ENCODE peak calls at places on chromosomes 11 and 22, in eight cellular contexts. D, P, I, E, Y, M, Z and K are unnamed samples.

GRCh38 chr11:65506770-65507485 is 8.1 kb downstream of the MALAT1 start:
- DNase-seq in D (peak), P (peak), I (no peak), E (peak), Y (peak), M (peak), Z (no peak), K (peak)

GRCh38 chr11:46327829-46328228 is 19.4 kb upstream of the DGKZ start:
- DNase-seq in D (no peak), P (no peak), I (no peak), E (no peak), Y (no peak), M (no peak), Z (no peak), K (no peak)

GRCh38 chr11:61713464-61713863 is 33.3 kb downstream of the DAGLA start:
- DNase-seq in D (no peak), P (no peak), I (no peak), E (no peak), Y (no peak), M (no peak), Z (no peak), K (no peak)

GRCh38 chr11:132058211-132058772 is 687.9 kb downstream of the NTM start:
- DNase-seq in D (peak), P (peak), I (no peak), E (no peak), Y (no peak), M (no peak), Z (no peak), K (no peak)

GRCh38 chr11:10908215-10908990 is 50.5 kb upstream of the ZBED5 start:
- DNase-seq in D (no peak), P (no peak), I (no peak), E (peak), Y (no peak), M (no peak), Z (no peak), K (no peak)

GRCh38 chr11:111387318-111387863 is 8.3 kb upstream of the POU2AF1 start:
- DNase-seq in D (peak), P (peak), I (no peak), E (peak), Y (no peak), M (peak), Z (no peak), K (peak)

GRCh38 chr22:31350410-31350863 is 4.3 kb upstream of the PATZ1 start:
- DNase-seq in D (peak), P (peak), I (peak), E (peak), Y (no peak), M (peak), Z (no peak), K (no peak)

GRCh38 chr11:95385577-95385976 is 154.6 kb upstream of the SESN3 start:
- DNase-seq in D (no peak), P (no peak), I (no peak), E (no peak), Y (no peak), M (no peak), Z (no peak), K (no peak)

GRCh38 chr11:33475999-33476398 is 218.8 kb downstream of the HIPK3 start:
- DNase-seq in D (no peak), P (peak), I (no peak), E (peak), Y (no peak), M (peak), Z (no peak), K (peak)

GRCh38 chr11:7353100-7353499 is 101.4 kb downstream of the SYT9 start:
- DNase-seq in D (peak), P (no peak), I (peak), E (no peak), Y (no peak), M (no peak), Z (no peak), K (no peak)

GRCh38 chr11:59097113-59097708 is 9.8 kb upstream of the FAM111B start:
- DNase-seq in D (peak), P (peak), I (no peak), E (peak), Y (no peak), M (peak), Z (no peak), K (peak)

GRCh38 chr11:59106363-59107336 is at the start of gene FAM111B:
- DNase-seq in D (peak), P (peak), I (peak), E (peak), Y (peak), M (peak), Z (peak), K (peak)

DNA sequence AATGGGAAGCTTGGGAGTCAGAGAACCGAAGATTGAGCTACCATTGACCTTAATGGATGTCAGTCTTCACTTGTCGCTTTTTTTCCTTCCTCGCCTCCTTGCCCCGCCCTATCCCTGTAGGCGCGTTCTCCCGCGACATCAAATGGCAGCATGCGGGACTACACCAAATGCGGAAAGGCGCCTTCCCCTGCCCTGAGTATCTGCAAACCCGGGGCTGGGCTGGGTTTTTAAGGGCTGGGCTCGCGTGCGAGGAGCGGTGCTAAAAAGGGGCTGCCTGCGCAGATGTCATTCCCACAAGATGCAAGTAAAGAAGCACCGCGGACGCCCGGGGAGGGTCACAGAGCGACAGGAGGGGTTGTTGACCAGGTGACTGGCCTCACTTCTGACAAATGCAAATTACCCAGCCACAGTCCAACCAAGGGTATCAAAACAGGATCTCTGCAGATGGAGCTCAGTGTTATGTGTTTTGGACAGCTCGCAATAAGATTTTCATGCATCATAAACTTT is 4.7 kb upstream of the FAM111B start:
- DNase-seq in D (peak), P (peak), I (peak), E (peak), Y (peak), M (peak), Z (no peak), K (peak)
- TF ChIP-seq CTCF in D (peak), P (peak), I (peak), E (peak), Y (no peak), M (no peak), Z (peak), K (no peak)

GRCh38 chr22:38203855-38204497 is 2.2 kb downstream of the MAFF start:
- DNase-seq in D (no peak), P (no peak), I (no peak), E (no peak), Y (no peak), M (no peak), Z (no peak), K (no peak)
- TF ChIP-seq POLR2A in D (no peak), P (no peak), I (no peak), E (no peak), Y (no peak), M (no peak), Z (no peak), K (no peak)

DNA sequence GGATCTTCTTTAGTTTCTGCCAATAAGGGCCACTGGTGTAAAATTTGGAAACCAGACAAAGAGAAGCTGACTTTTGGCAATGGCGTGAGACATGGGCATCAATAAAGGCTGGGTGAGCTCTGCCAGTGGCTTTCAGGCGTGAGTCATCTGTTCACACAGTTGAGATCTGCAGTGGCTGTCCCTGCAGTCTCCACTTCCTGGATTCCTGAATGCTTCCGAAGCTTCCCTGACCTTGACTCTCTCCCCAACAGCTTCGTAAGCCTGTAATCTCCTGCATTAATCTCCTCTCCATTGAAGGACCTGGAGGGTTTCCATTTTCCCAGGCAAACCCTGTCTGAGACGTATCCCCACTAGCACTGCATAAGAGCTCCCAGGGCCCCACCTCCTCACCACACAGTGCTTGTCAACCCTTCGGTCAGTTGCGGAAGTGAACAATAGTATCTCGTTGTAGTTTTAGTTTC is 574.7 kb downstream of the TBC1D22A start:
- DNase-seq in D (peak), P (peak), I (peak), E (no peak), Y (no peak), M (no peak), Z (no peak), K (peak)
- H3K4me3 ChIP-seq in D (no peak), P (no peak), I (peak), E (no peak), Y (peak), M (peak), Z (peak), K (no peak)

DNA sequence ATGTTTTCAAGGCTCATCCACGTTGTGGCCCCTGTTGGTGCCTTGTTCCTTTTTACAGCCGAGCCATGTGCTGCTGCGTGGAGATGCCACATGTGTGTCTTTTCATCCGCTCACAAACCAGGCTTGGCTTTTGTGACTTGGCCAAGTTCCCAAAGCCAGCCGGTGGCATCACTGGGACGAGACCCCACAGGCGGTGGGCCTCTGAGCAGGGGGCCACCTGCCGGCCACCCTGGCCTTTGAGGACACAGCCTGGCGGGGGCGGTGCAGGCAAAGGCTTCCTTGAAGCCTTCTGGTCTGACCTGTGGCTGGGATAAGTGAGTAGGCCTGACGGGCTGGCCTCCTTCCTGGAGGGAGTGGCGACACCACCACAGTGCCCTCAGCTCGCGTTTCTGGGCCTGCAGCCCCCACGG is 10.6 kb downstream of the GRK2 start:
- DNase-seq in D (peak), P (no peak), I (no peak), E (peak), Y (peak), M (peak), Z (no peak), K (no peak)
- TF ChIP-seq CTCF in D (peak), P (no peak), I (no peak), E (no peak), Y (peak), M (no peak), Z (no peak), K (no peak)

GRCh38 chr11:93194673-93195291 is 3.0 kb downstream of the SLC36A4 start:
- DNase-seq in D (no peak), P (no peak), I (no peak), E (no peak), Y (no peak), M (no peak), Z (no peak), K (no peak)

GRCh38 chr11:93199616-93200015 is 1.8 kb upstream of the SLC36A4 start:
- DNase-seq in D (no peak), P (no peak), I (no peak), E (no peak), Y (no peak), M (no peak), Z (no peak), K (no peak)

GRCh38 chr11:93198221-93198650 is 445 bp upstream of the SLC36A4 start:
- DNase-seq in D (no peak), P (no peak), I (no peak), E (no peak), Y (no peak), M (no peak), Z (no peak), K (no peak)

GRCh38 chr11:93196816-93197382 is 892 bp downstream of the SLC36A4 start:
- DNase-seq in D (no peak), P (no peak), I (peak), E (no peak), Y (no peak), M (no peak), Z (no peak), K (no peak)

DNA sequence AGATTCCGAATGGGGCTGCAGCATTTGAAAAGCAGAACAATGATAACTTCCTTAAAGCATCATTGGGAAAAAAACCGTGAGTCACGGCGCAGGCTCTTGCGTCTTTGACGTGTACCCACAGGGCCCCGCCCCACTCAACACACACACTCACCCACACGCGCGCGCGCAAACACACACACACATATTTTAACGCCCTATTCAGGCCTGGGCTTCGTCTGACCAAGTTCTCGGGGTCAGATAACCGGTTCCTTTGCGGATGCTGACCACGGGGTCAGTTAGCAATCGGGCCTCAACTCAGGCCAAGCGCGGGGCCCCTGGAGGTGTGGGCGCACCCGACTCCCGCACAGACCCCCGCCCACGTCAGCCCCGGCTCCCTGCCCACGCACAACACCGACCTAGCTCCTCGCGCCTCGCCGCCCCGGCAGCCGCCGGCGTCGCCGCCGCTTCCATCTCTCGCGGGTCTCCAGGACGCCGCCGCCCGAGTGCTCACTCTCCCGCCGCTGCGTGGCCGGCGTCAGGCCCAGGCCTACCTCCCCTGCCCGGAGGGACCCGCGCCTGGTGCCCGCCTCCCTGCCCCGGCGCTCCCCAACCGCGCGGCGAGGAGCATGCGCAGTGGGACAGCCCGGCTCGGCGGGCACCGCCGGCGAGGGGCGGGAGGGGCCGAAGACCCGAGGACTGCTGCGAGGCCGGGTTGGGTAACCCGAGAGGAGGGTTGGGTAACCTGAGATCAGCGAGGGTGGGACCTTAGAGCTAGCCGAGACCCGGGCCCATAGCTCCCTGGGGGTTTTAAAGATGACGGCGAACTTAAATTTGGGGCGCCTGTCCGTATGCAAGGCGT is at the start of gene SLC36A4:
- DNase-seq in D (peak), P (peak), I (peak), E (peak), Y (peak), M (peak), Z (peak), K (peak)
- TF ChIP-seq POLR2A in D (peak), P (peak), I (peak), E (peak), Y (no peak), M (no peak), Z (peak), K (peak)

GRCh38 chr11:83027794-83028193 is 43.9 kb downstream of the RAB30 start:
- DNase-seq in D (no peak), P (no peak), I (no peak), E (no peak), Y (no peak), M (no peak), Z (no peak), K (no peak)
- H3K4me3 ChIP-seq in D (no peak), P (no peak), I (no peak), E (no peak), Y (no peak), M (no peak), Z (no peak), K (no peak)

GRCh38 chr11:60700689-60701508 is 1.5 kb downstream of the MS4A8 start:
- DNase-seq in D (peak), P (no peak), I (peak), E (peak), Y (no peak), M (peak), Z (no peak), K (peak)
- TF ChIP-seq CTCF in D (peak), P (no peak), I (peak), E (peak), Y (no peak), M (peak), Z (no peak), K (peak)

DNA sequence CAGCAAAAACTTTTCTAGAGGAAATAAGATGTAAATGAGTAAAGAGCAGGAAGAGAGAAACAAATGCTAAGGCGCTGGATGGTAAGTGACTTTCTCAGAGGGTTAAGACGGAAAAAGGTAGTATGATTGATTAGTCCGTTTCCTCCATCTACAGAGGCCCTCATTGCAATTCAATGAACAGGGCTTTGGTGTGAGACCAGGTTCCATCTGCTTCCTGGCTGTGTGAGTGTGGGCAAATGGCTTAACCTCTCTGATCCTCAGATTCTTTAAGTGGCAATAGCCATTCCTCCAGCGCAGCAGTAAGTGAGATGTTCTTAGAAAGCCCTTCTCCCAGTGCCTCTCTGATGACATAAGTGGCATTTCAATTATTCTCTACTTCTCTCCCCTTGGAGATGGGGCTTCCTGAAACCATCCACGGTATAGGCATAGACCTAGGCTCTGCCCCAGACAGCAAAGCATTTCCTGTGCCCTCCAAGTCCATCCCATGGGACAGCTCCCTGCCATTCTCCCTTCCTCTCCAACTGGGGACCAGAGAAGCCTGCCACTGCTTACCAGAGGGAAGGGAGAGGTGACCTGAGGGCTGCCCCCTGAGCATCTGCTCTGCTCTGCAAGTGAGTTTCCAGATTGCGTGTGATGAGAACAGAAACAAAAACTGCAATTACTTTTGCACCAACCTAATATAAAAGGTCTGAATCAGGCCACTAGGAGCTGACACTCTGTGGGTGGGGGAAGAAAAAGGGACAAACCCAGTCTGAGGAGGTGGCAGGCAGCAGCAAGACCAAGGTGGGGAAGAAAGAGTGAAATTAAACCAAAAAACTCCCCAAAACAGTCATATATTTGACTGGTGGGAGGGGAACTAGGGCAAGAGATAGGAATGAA is 12.7 kb upstream of the CD44 start:
- DNase-seq in D (no peak), P (no peak), I (no peak), E (no peak), Y (no peak), M (no peak), Z (no peak), K (no peak)
- TF ChIP-seq POLR2A in D (no peak), P (no peak), I (no peak), E (no peak), Y (no peak), M (no peak), Z (no peak), K (no peak)

GRCh38 chr22:37549704-37550059 is 10.6 kb upstream of the CDC42EP1 start:
- DNase-seq in D (no peak), P (peak), I (no peak), E (peak), Y (peak), M (peak), Z (no peak), K (peak)

GRCh38 chr22:37547249-37547741 is 13.0 kb upstream of the CDC42EP1 start:
- DNase-seq in D (no peak), P (no peak), I (no peak), E (peak), Y (no peak), M (no peak), Z (no peak), K (no peak)

GRCh38 chr22:37544955-37545702 is 15.2 kb upstream of the CDC42EP1 start:
- DNase-seq in D (peak), P (peak), I (peak), E (peak), Y (peak), M (peak), Z (no peak), K (no peak)

GRCh38 chr22:37545703-37546435 is 14.4 kb upstream of the CDC42EP1 start:
- DNase-seq in D (peak), P (peak), I (peak), E (peak), Y (peak), M (peak), Z (no peak), K (peak)

DNA sequence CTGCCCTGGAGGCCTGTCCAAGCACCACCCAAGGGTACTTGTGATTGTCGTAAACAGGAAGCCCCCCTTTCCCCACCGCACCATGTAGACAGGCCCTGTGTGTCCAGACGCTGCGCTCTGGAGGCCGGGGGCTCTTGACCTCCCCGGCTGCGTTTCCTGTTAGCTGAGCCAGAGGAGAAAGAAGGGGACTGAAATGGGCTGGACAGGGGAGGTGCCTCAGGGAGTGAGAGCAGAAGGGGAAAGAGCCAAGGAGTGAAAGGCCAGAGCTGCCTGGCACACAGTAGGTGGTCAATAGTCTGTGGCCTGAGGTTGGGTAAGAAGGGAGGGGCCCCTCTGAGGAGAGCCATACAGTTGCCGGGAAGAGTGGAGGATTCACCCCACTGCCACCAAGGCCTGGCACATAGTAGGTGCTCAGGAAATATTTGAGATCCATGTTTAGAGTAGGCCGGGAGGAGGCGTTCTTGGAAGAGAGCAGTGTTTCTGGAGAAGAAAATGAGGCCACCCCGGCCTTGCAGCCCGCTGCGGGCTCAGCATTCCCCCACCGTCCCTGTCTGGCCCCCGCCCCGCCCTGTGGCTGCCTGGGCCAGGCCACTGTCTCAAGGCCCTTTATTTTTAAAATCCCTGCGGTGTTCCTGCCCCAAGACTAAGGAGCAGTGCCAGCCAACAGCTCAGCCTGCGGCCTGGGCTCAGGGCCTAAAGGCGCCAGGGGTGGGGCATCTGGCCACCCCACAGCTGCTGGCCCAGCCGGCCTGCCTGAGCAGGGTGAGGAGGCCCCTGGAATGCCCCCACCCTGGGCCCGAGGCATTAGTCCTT is 13.6 kb upstream of the CDC42EP1 start:
- DNase-seq in D (peak), P (peak), I (no peak), E (peak), Y (peak), M (peak), Z (no peak), K (peak)
- H3K4me3 ChIP-seq in D (no peak), P (no peak), I (no peak), E (no peak), Y (peak), M (peak), Z (no peak), K (no peak)